ENCODE peak calls at places on chromosomes 2 and 18, in four cellular contexts. One of them, this sample, is unnamed. For H3K4me1 and H3K27me3, the result is how much of the 10 kb centered on the place peaks cover.

GRCh38 chr18:45061359-45061758 is 380.7 kb downstream of the SETBP1 start:
- ATAC-seq in GM12878: no peak
- ATAC-seq in upper lobe of left lung: no peak
- ATAC-seq in thoracic aorta: no peak
- ATAC-seq in this sample: no peak

GRCh38 chr18:28175930-28176673 is 828 bp downstream of the CDH2 start:
- ATAC-seq in GM12878: no peak
- ATAC-seq in upper lobe of left lung: peak
- ATAC-seq in thoracic aorta: no peak
- ATAC-seq in this sample: peak

GRCh38 chr2:6309415-6310185 is 556.1 kb downstream of the CMPK2 start:
- ATAC-seq in GM12878: peak
- ATAC-seq in upper lobe of left lung: no peak
- ATAC-seq in thoracic aorta: no peak
- ATAC-seq in this sample: no peak

GRCh38 chr18:68800075-68800474 is 2.2 kb downstream of the CCDC102B start:
- ATAC-seq in GM12878: no peak
- ATAC-seq in upper lobe of left lung: no peak
- ATAC-seq in thoracic aorta: no peak
- ATAC-seq in this sample: no peak

GRCh38 chr2:149355712-149356422 is 25.5 kb downstream of the LYPD6 start:
- ATAC-seq in GM12878: no peak
- ATAC-seq in upper lobe of left lung: no peak
- ATAC-seq in thoracic aorta: no peak
- ATAC-seq in this sample: no peak

GRCh38 chr2:69566669-69567068 is 76.9 kb downstream of the AAK1 start:
- ATAC-seq in GM12878: no peak
- ATAC-seq in upper lobe of left lung: no peak
- ATAC-seq in thoracic aorta: no peak
- ATAC-seq in this sample: no peak

GRCh38 chr2:28165087-28165652 is 227.5 kb upstream of the FOSL2 start:
- ATAC-seq in GM12878: no peak
- ATAC-seq in upper lobe of left lung: no peak
- ATAC-seq in thoracic aorta: no peak
- ATAC-seq in this sample: no peak

GRCh38 chr2:196370386-196370785 is 199.0 kb upstream of the STK17B start:
- ATAC-seq in GM12878: no peak
- ATAC-seq in upper lobe of left lung: no peak
- ATAC-seq in thoracic aorta: no peak
- ATAC-seq in this sample: no peak

GRCh38 chr2:67037655-67038054 is 359.5 kb upstream of the ETAA1 start:
- ATAC-seq in GM12878: no peak
- ATAC-seq in upper lobe of left lung: no peak
- ATAC-seq in thoracic aorta: no peak
- ATAC-seq in this sample: no peak

GRCh38 chr2:46098606-46099005 is 198.6 kb upstream of the EPAS1 start:
- ATAC-seq in GM12878: peak
- ATAC-seq in upper lobe of left lung: no peak
- ATAC-seq in thoracic aorta: no peak
- ATAC-seq in this sample: no peak

GRCh38 chr2:9122367-9122766 is 84.2 kb upstream of the ASAP2 start:
- ATAC-seq in GM12878: no peak
- ATAC-seq in upper lobe of left lung: no peak
- ATAC-seq in thoracic aorta: no peak
- ATAC-seq in this sample: no peak

GRCh38 chr2:177229448-177230242 is 17.1 kb downstream of the HNRNPA3 start:
- ATAC-seq in GM12878: peak
- ATAC-seq in upper lobe of left lung: no peak
- ATAC-seq in thoracic aorta: no peak
- ATAC-seq in this sample: no peak

GRCh38 chr2:45845058-45845457 is 193.6 kb downstream of the PRKCE start:
- ATAC-seq in GM12878: peak
- ATAC-seq in upper lobe of left lung: no peak
- ATAC-seq in thoracic aorta: no peak
- ATAC-seq in this sample: no peak

GRCh38 chr2:6353669-6354068 is 512.0 kb downstream of the CMPK2 start:
- ATAC-seq in GM12878: peak
- ATAC-seq in upper lobe of left lung: no peak
- ATAC-seq in thoracic aorta: no peak
- ATAC-seq in this sample: no peak

GRCh38 chr2:49002750-49003149 is 151.6 kb downstream of the FSHR start:
- ATAC-seq in GM12878: no peak
- ATAC-seq in upper lobe of left lung: no peak
- ATAC-seq in thoracic aorta: no peak
- ATAC-seq in this sample: no peak

GRCh38 chr18:22348521-22349316 is 69.0 kb downstream of the CTAGE1 start:
- ATAC-seq in GM12878: no peak
- ATAC-seq in upper lobe of left lung: peak
- ATAC-seq in thoracic aorta: peak
- ATAC-seq in this sample: peak
- H3K4me1 ChIP-seq in GM12878: under half
- H3K4me1 ChIP-seq in upper lobe of left lung: under half
- H3K4me1 ChIP-seq in thoracic aorta: under half
- H3K4me1 ChIP-seq in this sample: under half

DNA sequence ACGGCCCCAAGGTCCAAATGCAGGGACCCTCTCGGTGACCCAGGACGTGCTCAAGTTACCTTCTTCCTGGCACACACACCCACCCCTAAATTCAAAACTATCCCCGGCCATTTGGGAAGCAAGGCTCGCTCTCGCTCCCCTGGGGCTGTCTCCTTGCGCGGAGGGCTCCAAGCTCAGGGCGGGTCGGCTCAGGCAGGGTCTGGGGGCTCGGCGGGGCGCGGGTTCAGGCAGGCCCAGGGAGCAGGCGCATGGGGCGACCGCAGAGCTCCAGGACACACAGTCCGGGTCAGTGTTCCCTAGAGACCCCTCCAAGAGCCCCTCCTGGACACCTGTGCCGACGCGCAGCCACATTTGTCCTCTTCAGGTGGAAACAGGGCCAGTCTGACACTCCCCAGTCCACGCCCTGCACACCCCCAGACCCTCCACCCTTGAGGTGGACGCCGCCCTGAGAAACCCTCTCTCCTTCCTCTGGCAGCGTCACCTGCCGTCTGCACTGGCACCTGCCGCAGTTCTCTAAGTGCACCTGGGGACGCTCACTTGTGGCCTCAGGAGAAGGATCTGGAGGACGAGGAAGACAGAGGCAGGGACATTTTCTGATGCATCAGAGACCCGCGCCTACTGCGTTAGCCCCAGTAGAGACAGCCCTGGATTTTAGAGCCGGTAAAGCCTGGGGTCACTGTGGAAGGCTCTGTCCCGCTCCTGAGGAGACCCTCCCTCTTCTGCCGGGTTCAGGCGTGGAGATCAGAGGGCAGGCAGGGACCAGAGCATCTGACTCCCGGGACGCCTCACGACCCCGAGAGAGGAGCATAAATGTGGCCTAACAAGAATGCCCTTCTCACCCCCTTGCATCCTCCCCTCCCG is 138.8 kb downstream of the TWIST2 start:
- ATAC-seq in GM12878: no peak
- ATAC-seq in upper lobe of left lung: no peak
- ATAC-seq in thoracic aorta: no peak
- ATAC-seq in this sample: no peak
- H3K27me3 ChIP-seq in GM12878: under half
- H3K27me3 ChIP-seq in upper lobe of left lung: under half
- H3K27me3 ChIP-seq in thoracic aorta: under half
- H3K27me3 ChIP-seq in this sample: under half

DNA sequence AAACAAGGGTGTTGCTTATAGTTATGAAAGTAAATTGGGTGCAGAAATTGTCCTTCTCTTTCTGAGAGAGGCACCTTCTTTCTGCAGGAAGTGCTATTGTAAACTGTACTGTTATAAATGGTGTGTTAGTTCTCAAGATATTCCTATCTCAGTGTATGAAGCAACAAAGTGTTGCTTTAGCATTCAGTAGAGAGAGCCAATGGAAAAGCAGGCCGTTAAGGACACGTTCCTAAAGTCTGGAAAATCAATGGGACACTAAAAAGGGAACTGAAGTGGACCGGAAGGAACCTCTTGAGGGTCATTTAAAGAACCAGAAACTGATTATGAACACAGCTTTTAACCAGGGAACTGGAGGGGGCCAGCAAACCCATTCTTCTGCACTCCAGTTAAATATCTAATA is 510.0 kb upstream of the ZEB2 start:
- ATAC-seq in GM12878: no peak
- ATAC-seq in upper lobe of left lung: no peak
- ATAC-seq in thoracic aorta: no peak
- ATAC-seq in this sample: no peak
- H3K4me1 ChIP-seq in GM12878: under half
- H3K4me1 ChIP-seq in upper lobe of left lung: under half
- H3K4me1 ChIP-seq in thoracic aorta: under half
- H3K4me1 ChIP-seq in this sample: under half

DNA sequence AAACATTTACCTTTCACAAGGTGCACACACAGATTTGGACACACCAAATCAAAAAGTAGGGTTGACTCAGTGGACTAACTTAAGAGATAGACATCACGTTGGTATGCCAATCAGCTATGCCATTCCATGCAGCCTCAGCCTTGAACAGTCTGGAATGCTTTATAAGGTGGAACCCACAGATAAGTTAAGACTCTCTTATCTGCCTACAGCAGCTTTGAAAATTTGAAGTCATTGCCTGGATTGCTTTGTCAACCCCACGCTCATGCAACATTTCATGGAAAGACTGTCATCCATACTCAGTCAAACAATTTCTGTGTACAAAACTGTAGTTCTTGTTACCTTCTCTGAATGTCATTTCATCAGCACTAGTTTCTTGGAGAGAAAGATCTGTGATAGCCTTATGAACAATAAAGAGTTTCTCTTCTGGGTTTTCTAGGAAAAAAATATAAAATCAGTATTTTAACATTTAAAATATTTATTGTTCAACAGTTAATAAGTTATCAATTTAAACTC is 1.2 kb downstream of the ERMN start:
- ATAC-seq in GM12878: no peak
- ATAC-seq in upper lobe of left lung: no peak
- ATAC-seq in thoracic aorta: no peak
- ATAC-seq in this sample: no peak
- H3K27me3 ChIP-seq in GM12878: under half
- H3K27me3 ChIP-seq in upper lobe of left lung: under half
- H3K27me3 ChIP-seq in thoracic aorta: under half
- H3K27me3 ChIP-seq in this sample: under half

GRCh38 chr2:25742501-25742900 is 69.1 kb upstream of the DTNB start:
- ATAC-seq in GM12878: no peak
- ATAC-seq in upper lobe of left lung: no peak
- ATAC-seq in thoracic aorta: no peak
- ATAC-seq in this sample: no peak
- H3K4me1 ChIP-seq in GM12878: under half
- H3K4me1 ChIP-seq in upper lobe of left lung: under half
- H3K4me1 ChIP-seq in thoracic aorta: under half
- H3K4me1 ChIP-seq in this sample: under half

GRCh38 chr2:170512271-170512670 is 202.9 kb upstream of the SP5 start:
- ATAC-seq in GM12878: no peak
- ATAC-seq in upper lobe of left lung: no peak
- ATAC-seq in thoracic aorta: no peak
- ATAC-seq in this sample: no peak
- H3K27me3 ChIP-seq in GM12878: under half
- H3K27me3 ChIP-seq in upper lobe of left lung: under half
- H3K27me3 ChIP-seq in thoracic aorta: under half
- H3K27me3 ChIP-seq in this sample: under half

DNA sequence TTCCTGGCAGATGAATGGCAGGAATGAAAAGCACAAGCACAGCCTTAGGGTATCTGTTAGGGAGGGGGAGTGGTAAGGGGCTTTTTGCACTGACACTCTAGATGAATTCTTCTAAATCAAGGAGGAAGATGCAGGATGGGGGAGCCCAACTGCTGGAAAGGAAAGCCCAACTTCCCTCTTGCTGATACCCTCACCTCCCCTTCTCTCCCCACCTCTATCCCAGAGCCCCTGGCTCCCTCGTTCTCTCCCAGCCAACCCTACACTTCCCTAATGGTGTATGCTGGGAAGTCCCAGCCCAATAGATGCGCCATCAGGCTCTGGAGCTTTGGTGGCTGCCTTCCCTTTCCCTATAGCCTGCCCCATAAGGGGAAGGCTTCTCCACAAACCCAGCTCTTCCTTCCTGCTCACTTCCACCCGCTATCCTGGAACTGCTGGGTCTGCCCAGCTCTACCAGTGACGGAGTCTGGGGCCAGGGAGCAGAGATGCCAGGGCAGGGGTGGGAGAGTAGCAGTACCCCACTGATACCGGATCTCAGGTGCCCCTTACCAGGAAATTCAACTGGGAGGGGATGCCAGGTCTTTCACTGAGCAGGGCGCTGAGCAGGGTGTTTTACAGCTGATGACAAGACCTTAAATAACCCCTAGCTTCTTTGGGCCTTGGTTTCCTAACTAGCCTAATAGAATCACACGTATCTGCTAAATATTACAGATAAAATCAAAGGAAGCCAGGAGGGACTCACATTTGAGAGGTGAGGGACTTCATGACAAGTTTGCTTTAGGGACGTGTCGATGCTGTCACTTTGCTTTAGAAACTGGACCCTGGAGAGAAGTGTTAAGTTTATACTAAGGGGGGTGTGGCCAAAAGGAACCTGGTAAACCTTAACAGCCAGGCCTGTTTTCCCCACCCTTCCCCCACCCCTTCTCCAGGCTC is 82.6 kb downstream of the DNMT3A start:
- ATAC-seq in GM12878: no peak
- ATAC-seq in upper lobe of left lung: no peak
- ATAC-seq in thoracic aorta: no peak
- ATAC-seq in this sample: no peak
- H3K4me1 ChIP-seq in GM12878: under half
- H3K4me1 ChIP-seq in upper lobe of left lung: under half
- H3K4me1 ChIP-seq in thoracic aorta: under half
- H3K4me1 ChIP-seq in this sample: under half

GRCh38 chr2:219551412-219551811 is 7.6 kb downstream of the TMEM198 start:
- ATAC-seq in GM12878: peak
- ATAC-seq in upper lobe of left lung: no peak
- ATAC-seq in thoracic aorta: no peak
- ATAC-seq in this sample: no peak
- H3K27me3 ChIP-seq in GM12878: under half
- H3K27me3 ChIP-seq in upper lobe of left lung: under half
- H3K27me3 ChIP-seq in thoracic aorta: under half
- H3K27me3 ChIP-seq in this sample: under half